ENCODE peak calls at places on chromosomes 7 and 10, in five cellular contexts. Y is HCEC 1CT; I is NCI-H82; N is natural killer cell treated with Interleukin-12 subunit alpha and Interleukin-12 subunit beta and Interleukin-15 and Interleukin-18, amount 100 ng/mL, for 72 hours; U is EL. K is an unnamed sample.

GRCh38 chr7:81710751-81711150 is 59.1 kb downstream of the HGF start:
- DNase-seq in Y (no peak), I (no peak), N (no peak), U (no peak), K (no peak)

GRCh38 chr10:33306756-33307519 is 27.5 kb downstream of the NRP1 start:
- DNase-seq in Y (peak; percentile 74), I (no peak), N (no peak), U (peak; percentile 34), K (no peak)

GRCh38 chr7:74709880-74710671 is 52.6 kb downstream of the GTF2I start:
- DNase-seq in Y (no peak), I (peak; percentile 8), N (no peak), U (no peak), K (no peak)

GRCh38 chr7:98930464-98930863 is 52.1 kb downstream of the TRRAP start:
- DNase-seq in Y (no peak), I (no peak), N (no peak), U (no peak), K (no peak)

GRCh38 chr10:74011762-74012161 is 13.8 kb downstream of the VCL start:
- DNase-seq in Y (peak; percentile 87), I (no peak), N (no peak), U (peak; percentile 88), K (no peak)

GRCh38 chr7:50197547-50197946 is 104.5 kb upstream of the ZPBP start:
- DNase-seq in Y (no peak), I (peak; percentile 53), N (no peak), U (no peak), K (no peak)

GRCh38 chr10:44956176-44956575 is 3.4 kb upstream of the RASSF4 start:
- DNase-seq in Y (no peak), I (no peak), N (no peak), U (no peak), K (no peak)

GRCh38 chr10:132374176-132374575 is 22.8 kb upstream of the PWWP2B start:
- DNase-seq in Y (no peak), I (no peak), N (peak; percentile 20), U (no peak), K (peak; percentile 9)

GRCh38 chr10:22314852-22315251 is 1.3 kb upstream of the COMMD3 start:
- DNase-seq in Y (no peak), I (peak; percentile 10), N (no peak), U (no peak), K (no peak)

GRCh38 chr10:131773321-131773988 is 127.4 kb upstream of the PPP2R2D start:
- DNase-seq in Y (no peak), I (no peak), N (peak; percentile 38), U (no peak), K (peak; percentile 21)

GRCh38 chr10:51895209-51895608 is 195.8 kb upstream of the CSTF2T start:
- DNase-seq in Y (peak; percentile 25), I (no peak), N (no peak), U (peak; percentile 12), K (no peak)

GRCh38 chr7:47952224-47952623 is 4.0 kb upstream of the PKD1L1 start:
- DNase-seq in Y (no peak), I (no peak), N (no peak), U (no peak), K (no peak)

GRCh38 chr7:66877577-66878300 is 43.3 kb upstream of the TMEM248 start:
- DNase-seq in Y (peak; percentile 24), I (peak; percentile 41), N (no peak), U (peak; percentile 9), K (no peak)

GRCh38 chr10:100730739-100731602 is 14.4 kb upstream of the PAX2 start:
- DNase-seq in Y (peak; percentile 24), I (no peak), N (peak; percentile 67), U (peak; percentile 53), K (no peak)

GRCh38 chr10:22648547-22648961 is 65.8 kb downstream of the PIP4K2A start:
- DNase-seq in Y (no peak), I (no peak), N (no peak), U (peak; percentile 90), K (no peak)

GRCh38 chr7:116582806-116583444 is 58.1 kb downstream of the CAV1 start:
- DNase-seq in Y (peak; percentile 52), I (no peak), N (no peak), U (peak; percentile 95), K (no peak)

GRCh38 chr10:27742926-27743735 is 2.5 kb downstream of the MKX start:
- DNase-seq in Y (no peak), I (peak; percentile 32), N (no peak), U (peak; percentile 59), K (no peak)

GRCh38 chr10:61752111-61753011 is 89.6 kb downstream of the CABCOCO1 start:
- DNase-seq in Y (peak; percentile 92), I (peak; percentile 2), N (no peak), U (peak; percentile 72), K (no peak)

GRCh38 chr10:4533626-4534025 is 292.4 kb upstream of the AKR1E2 start:
- DNase-seq in Y (no peak), I (peak; percentile 7), N (no peak), U (no peak), K (no peak)

GRCh38 chr7:44678468-44679179 is 70.0 kb upstream of the ZMIZ2 start:
- DNase-seq in Y (peak; percentile 77), I (no peak), N (no peak), U (peak; percentile 69), K (no peak)

K was measured in dorsolateral prefrontal cortex.